ENCODE peak calls at places on chromosomes 2 and 18, in four cellular contexts. One of them, this sample, is unnamed.

GRCh38 chr2:11395971-11396689 is 51.7 kb upstream of the ROCK2 start:
- DNase-seq in AG04449: no peak
- DNase-seq in tibial artery: no peak
- DNase-seq in PC-9: no peak
- DNase-seq in this sample: no peak

GRCh38 chr18:46268662-46269061 is 164.5 kb downstream of the HAUS1 start:
- DNase-seq in AG04449: no peak
- DNase-seq in tibial artery: no peak
- DNase-seq in PC-9: no peak
- DNase-seq in this sample: no peak

GRCh38 chr18:8229786-8230185 is 379.5 kb upstream of the RAB12 start:
- DNase-seq in AG04449: no peak
- DNase-seq in tibial artery: no peak
- DNase-seq in PC-9: peak; percentile 57
- DNase-seq in this sample: no peak

GRCh38 chr18:80157708-80158343 is 48.8 kb downstream of the ADNP2 start:
- DNase-seq in AG04449: peak; percentile 10
- DNase-seq in tibial artery: peak; percentile 83
- DNase-seq in PC-9: peak; percentile 39
- DNase-seq in this sample: peak; percentile 62

GRCh38 chr2:8392098-8392844 is 289.6 kb upstream of the ID2 start:
- DNase-seq in AG04449: no peak
- DNase-seq in tibial artery: no peak
- DNase-seq in PC-9: no peak
- DNase-seq in this sample: no peak

GRCh38 chr2:146130290-146130689 is 1610.4 kb upstream of the ZEB2 start:
- DNase-seq in AG04449: no peak
- DNase-seq in tibial artery: no peak
- DNase-seq in PC-9: no peak
- DNase-seq in this sample: no peak

GRCh38 chr2:214005337-214005736 is 405.5 kb upstream of the VWC2L start:
- DNase-seq in AG04449: no peak
- DNase-seq in tibial artery: no peak
- DNase-seq in PC-9: no peak
- DNase-seq in this sample: no peak

GRCh38 chr2:28681216-28681981 is 70.2 kb upstream of the PPP1CB start:
- DNase-seq in AG04449: no peak
- DNase-seq in tibial artery: no peak
- DNase-seq in PC-9: no peak
- DNase-seq in this sample: peak; percentile 26

GRCh38 chr2:2809771-2810170 is 478.7 kb upstream of the MYT1L start:
- DNase-seq in AG04449: no peak
- DNase-seq in tibial artery: no peak
- DNase-seq in PC-9: no peak
- DNase-seq in this sample: no peak

GRCh38 chr18:63553117-63553516 is 10.9 kb downstream of the SERPINB12 start:
- DNase-seq in AG04449: peak; percentile 95
- DNase-seq in tibial artery: no peak
- DNase-seq in PC-9: peak; percentile 92
- DNase-seq in this sample: peak; percentile 56

GRCh38 chr2:51413726-51414125 is 381.8 kb upstream of the NRXN1 start:
- DNase-seq in AG04449: no peak
- DNase-seq in tibial artery: no peak
- DNase-seq in PC-9: no peak
- DNase-seq in this sample: no peak

GRCh38 chr2:188852752-188853151 is 121.4 kb upstream of the COL3A1 start:
- DNase-seq in AG04449: no peak
- DNase-seq in tibial artery: no peak
- DNase-seq in PC-9: no peak
- DNase-seq in this sample: no peak

GRCh38 chr2:15871239-15871783 is 69.0 kb upstream of the MYCN start:
- DNase-seq in AG04449: no peak
- DNase-seq in tibial artery: no peak
- DNase-seq in PC-9: no peak
- DNase-seq in this sample: no peak

GRCh38 chr18:75754433-75754832 is 326.9 kb upstream of the SMIM21 start:
- DNase-seq in AG04449: no peak
- DNase-seq in tibial artery: no peak
- DNase-seq in PC-9: no peak
- DNase-seq in this sample: no peak

GRCh38 chr2:38178556-38179419 is 102.8 kb upstream of the CYP1B1 start:
- DNase-seq in AG04449: peak; percentile 38
- DNase-seq in tibial artery: peak; percentile 68
- DNase-seq in PC-9: peak; percentile 73
- DNase-seq in this sample: peak; percentile 4

GRCh38 chr2:174025271-174026121 is 60.3 kb upstream of the SP3 start:
- DNase-seq in AG04449: no peak
- DNase-seq in tibial artery: peak; percentile 94
- DNase-seq in PC-9: no peak
- DNase-seq in this sample: no peak

GRCh38 chr2:146804288-146804687 is 1040.5 kb upstream of the ACVR2A start:
- DNase-seq in AG04449: no peak
- DNase-seq in tibial artery: no peak
- DNase-seq in PC-9: no peak
- DNase-seq in this sample: no peak

DNA sequence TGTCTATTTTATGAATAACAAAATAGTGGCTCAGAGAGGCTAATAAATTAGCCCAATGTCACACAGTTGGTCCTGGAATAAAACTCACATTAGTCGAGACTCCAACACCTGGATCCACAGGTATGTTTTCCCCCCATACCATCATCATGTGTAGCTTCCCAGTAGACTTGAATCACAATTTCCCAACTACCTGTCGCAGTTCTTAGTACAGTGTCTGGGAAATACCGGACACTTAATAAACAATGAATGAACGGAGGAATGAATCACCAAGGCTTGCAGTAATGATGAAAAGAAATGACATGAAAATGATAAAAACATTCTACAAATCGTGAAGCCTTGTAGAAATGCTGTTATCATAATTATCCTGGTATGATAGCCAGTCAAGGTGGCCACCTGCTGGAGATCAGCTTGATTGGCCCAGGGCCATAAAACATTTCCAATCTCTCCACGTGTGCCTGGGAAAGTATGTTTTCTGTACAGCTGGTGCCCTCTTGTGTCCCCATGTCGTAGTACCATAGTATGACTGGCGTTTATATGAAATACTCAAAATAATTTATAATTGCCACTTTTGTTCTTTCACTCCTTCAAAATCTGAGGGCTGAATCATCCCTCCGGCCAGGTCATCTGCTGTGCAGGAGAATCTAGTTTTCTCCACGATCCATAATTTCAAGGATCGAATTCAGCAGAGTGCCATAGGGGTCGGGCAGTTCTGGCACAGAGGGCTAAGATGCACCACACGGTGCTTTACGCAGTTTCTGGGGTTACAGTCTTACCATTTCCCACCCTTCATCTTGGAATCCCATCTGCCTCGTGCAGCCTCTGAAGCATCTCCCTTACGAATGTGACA is 95.4 kb downstream of the LAMA1 start:
- DNase-seq in AG04449: no peak
- DNase-seq in tibial artery: no peak
- DNase-seq in PC-9: peak; percentile 60
- DNase-seq in this sample: peak; percentile 71
- TF ChIP-seq CTCF in AG04449: peak; percentile 10
- TF ChIP-seq CTCF in tibial artery: no peak
- TF ChIP-seq CTCF in PC-9: peak; percentile 66
- TF ChIP-seq CTCF in this sample: peak; percentile 86

GRCh38 chr2:22126978-22127377 is 1003.2 kb downstream of the TDRD15 start:
- DNase-seq in AG04449: no peak
- DNase-seq in tibial artery: no peak
- DNase-seq in PC-9: no peak
- DNase-seq in this sample: no peak

DNA sequence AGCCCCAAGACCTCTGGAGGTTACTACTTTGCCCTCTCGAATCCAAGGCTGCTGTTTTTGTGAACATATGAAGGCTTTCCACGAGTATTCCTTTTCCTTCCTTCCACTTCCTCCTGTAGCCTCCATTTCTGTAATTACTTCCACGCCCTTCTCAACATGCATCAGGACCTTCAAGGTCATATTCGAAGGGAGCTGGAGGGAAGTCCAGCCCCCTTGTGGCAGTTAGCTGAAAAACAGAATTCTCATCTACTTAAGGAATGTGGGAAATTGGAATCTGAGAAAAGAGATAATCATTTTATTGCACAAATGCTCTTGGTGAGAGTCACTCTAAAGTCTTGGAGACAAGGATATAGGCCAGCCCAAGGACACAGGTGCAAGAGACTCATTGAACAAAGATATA is 1000.2 kb downstream of the TDRD15 start:
- DNase-seq in AG04449: no peak
- DNase-seq in tibial artery: no peak
- DNase-seq in PC-9: no peak
- DNase-seq in this sample: no peak
- TF ChIP-seq CTCF in AG04449: no peak
- TF ChIP-seq CTCF in tibial artery: no peak
- TF ChIP-seq CTCF in PC-9: peak; percentile 51
- TF ChIP-seq CTCF in this sample: no peak

GRCh38 chr2:33681333-33681732 is 82.2 kb upstream of the FAM98A start:
- DNase-seq in AG04449: no peak
- DNase-seq in tibial artery: no peak
- DNase-seq in PC-9: no peak
- DNase-seq in this sample: no peak
- TF ChIP-seq CTCF in AG04449: no peak
- TF ChIP-seq CTCF in tibial artery: no peak
- TF ChIP-seq CTCF in PC-9: peak; percentile 46
- TF ChIP-seq CTCF in this sample: no peak

GRCh38 chr2:52956766-52957165 is 810.8 kb upstream of the CHAC2 start:
- DNase-seq in AG04449: no peak
- DNase-seq in tibial artery: no peak
- DNase-seq in PC-9: no peak
- DNase-seq in this sample: no peak
- TF ChIP-seq CTCF in AG04449: no peak
- TF ChIP-seq CTCF in tibial artery: no peak
- TF ChIP-seq CTCF in PC-9: peak; percentile 41
- TF ChIP-seq CTCF in this sample: no peak

DNA sequence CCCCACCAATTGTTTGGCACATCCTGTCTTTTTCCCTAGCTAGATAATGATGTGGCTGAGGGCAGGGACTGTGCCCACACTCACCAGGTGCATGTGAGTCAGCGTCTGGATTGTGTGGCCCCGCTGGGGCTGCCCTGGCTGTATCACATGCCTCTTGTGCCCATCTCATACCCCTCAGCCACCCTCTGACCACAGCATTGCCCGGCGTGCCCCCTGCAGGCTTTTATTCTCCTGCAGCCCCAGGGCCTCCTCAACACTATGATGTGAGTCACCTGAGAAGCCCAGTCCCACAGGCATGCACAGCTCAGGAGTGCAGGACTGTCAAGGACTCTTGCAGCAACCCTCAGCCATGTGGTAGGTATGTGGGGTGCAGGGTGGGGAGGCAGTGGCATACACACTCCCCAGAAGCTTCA is 14.8 kb upstream of the STEAP3 start:
- DNase-seq in AG04449: no peak
- DNase-seq in tibial artery: no peak
- DNase-seq in PC-9: peak; percentile 99
- DNase-seq in this sample: peak; percentile 77
- TF ChIP-seq CTCF in AG04449: no peak
- TF ChIP-seq CTCF in tibial artery: no peak
- TF ChIP-seq CTCF in PC-9: peak; percentile 57
- TF ChIP-seq CTCF in this sample: no peak

DNA sequence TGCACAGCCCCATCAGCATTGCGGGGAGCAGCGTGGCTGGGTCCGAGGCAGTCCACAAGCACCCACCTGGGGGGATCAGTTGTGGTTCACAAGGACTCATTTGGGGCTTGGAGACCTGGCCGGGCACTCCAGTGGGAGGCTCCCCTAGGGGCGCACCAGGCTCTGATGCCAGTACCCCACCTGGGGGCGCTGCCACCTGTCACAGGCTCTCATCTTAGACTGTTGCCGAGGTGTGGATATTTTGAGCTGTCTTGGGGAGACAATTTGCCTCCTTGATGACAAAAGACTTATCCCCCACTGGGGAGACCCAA is 3.0 kb downstream of the ADRA2B start:
- DNase-seq in AG04449: no peak
- DNase-seq in tibial artery: no peak
- DNase-seq in PC-9: no peak
- DNase-seq in this sample: no peak
- TF ChIP-seq CTCF in AG04449: no peak
- TF ChIP-seq CTCF in tibial artery: no peak
- TF ChIP-seq CTCF in PC-9: peak; percentile 44
- TF ChIP-seq CTCF in this sample: no peak

DNA sequence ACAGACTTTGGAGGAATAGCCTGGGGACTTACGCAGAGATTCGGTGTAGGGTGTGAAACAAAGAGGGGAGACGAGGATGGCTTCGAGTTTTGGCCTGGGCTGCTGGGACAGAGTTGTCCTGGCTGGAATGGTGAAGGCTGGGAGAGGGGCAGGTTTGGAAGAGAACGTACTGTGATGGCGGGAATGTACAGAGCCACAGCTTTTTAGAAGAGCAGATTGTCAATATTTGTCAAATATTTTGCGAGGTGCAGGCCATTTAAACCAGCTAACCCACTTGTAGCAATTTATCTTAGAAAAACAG is 14.4 kb upstream of the ITM2C start:
- DNase-seq in AG04449: no peak
- DNase-seq in tibial artery: no peak
- DNase-seq in PC-9: no peak
- DNase-seq in this sample: no peak
- TF ChIP-seq CTCF in AG04449: no peak
- TF ChIP-seq CTCF in tibial artery: no peak
- TF ChIP-seq CTCF in PC-9: peak; percentile 17
- TF ChIP-seq CTCF in this sample: no peak

DNA sequence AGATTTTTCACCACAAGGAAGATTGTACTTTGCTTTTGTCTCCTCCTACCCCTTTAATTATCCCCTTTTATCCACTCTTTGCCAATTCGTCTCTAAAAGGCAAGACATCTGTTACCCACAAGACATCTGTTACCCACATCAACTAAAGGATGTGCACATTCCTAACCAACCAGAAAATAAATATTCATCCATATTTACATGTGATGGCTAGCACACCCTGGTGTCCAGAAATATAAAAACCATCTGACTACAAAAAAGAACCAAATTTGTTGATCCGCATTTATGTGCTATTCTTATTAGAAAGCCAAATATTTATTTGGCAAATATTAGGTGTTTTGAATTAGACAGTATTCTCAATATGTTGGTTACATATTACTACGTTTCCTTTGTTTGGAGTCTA is 35.7 kb downstream of the ACVR1C start:
- DNase-seq in AG04449: no peak
- DNase-seq in tibial artery: no peak
- DNase-seq in PC-9: no peak
- DNase-seq in this sample: no peak
- TF ChIP-seq CTCF in AG04449: no peak
- TF ChIP-seq CTCF in tibial artery: no peak
- TF ChIP-seq CTCF in PC-9: peak; percentile 28
- TF ChIP-seq CTCF in this sample: no peak